ENCODE peak calls at places on chromosomes 2 and 18, in seven cellular contexts. One of them, this sample, is unnamed.

GRCh38 chr2:44273596-44273995 is 1.7 kb upstream of the SLC3A1 start:
- DNase-seq in nephron progenitor cell: no peak
- DNase-seq in A172: no peak
- DNase-seq in kidney tubule cell: no peak
- DNase-seq in stimulated activated CD8-positive, alpha-beta memory T cell treated with anti-CD3 and anti-CD28 coated beads, Interleukin-15, amount 100 ng/mL, for 4 hours: no peak
- DNase-seq in NCI-H345: no peak
- DNase-seq in activated CD8-positive, alpha-beta memory T cell treated with anti-CD3 and anti-CD28 coated beads, Interleukin-2, amount 50 U/mL, for 4 hours: no peak
- DNase-seq in this sample: no peak

GRCh38 chr2:60533114-60534033 is 20.1 kb downstream of the BCL11A start:
- DNase-seq in nephron progenitor cell: no peak
- DNase-seq in A172: no peak
- DNase-seq in kidney tubule cell: peak
- DNase-seq in stimulated activated CD8-positive, alpha-beta memory T cell treated with anti-CD3 and anti-CD28 coated beads, Interleukin-15, amount 100 ng/mL, for 4 hours: no peak
- DNase-seq in NCI-H345: no peak
- DNase-seq in activated CD8-positive, alpha-beta memory T cell treated with anti-CD3 and anti-CD28 coated beads, Interleukin-2, amount 50 U/mL, for 4 hours: no peak
- DNase-seq in this sample: peak

GRCh38 chr2:39547811-39548719 is 111.0 kb upstream of the MAP4K3 start:
- DNase-seq in nephron progenitor cell: no peak
- DNase-seq in A172: peak
- DNase-seq in kidney tubule cell: peak
- DNase-seq in stimulated activated CD8-positive, alpha-beta memory T cell treated with anti-CD3 and anti-CD28 coated beads, Interleukin-15, amount 100 ng/mL, for 4 hours: no peak
- DNase-seq in NCI-H345: no peak
- DNase-seq in activated CD8-positive, alpha-beta memory T cell treated with anti-CD3 and anti-CD28 coated beads, Interleukin-2, amount 50 U/mL, for 4 hours: no peak
- DNase-seq in this sample: peak

GRCh38 chr18:11849845-11850747 is 1.1 kb upstream of the CHMP1B start:
- DNase-seq in nephron progenitor cell: peak
- DNase-seq in A172: peak
- DNase-seq in kidney tubule cell: peak
- DNase-seq in stimulated activated CD8-positive, alpha-beta memory T cell treated with anti-CD3 and anti-CD28 coated beads, Interleukin-15, amount 100 ng/mL, for 4 hours: peak
- DNase-seq in NCI-H345: peak
- DNase-seq in activated CD8-positive, alpha-beta memory T cell treated with anti-CD3 and anti-CD28 coated beads, Interleukin-2, amount 50 U/mL, for 4 hours: peak
- DNase-seq in this sample: peak

GRCh38 chr2:9118383-9118960 is 88.1 kb upstream of the ASAP2 start:
- DNase-seq in nephron progenitor cell: no peak
- DNase-seq in A172: no peak
- DNase-seq in kidney tubule cell: no peak
- DNase-seq in stimulated activated CD8-positive, alpha-beta memory T cell treated with anti-CD3 and anti-CD28 coated beads, Interleukin-15, amount 100 ng/mL, for 4 hours: no peak
- DNase-seq in NCI-H345: no peak
- DNase-seq in activated CD8-positive, alpha-beta memory T cell treated with anti-CD3 and anti-CD28 coated beads, Interleukin-2, amount 50 U/mL, for 4 hours: no peak
- DNase-seq in this sample: no peak

GRCh38 chr2:144378551-144378950 is 141.4 kb downstream of the ZEB2 start:
- DNase-seq in nephron progenitor cell: no peak
- DNase-seq in A172: no peak
- DNase-seq in kidney tubule cell: no peak
- DNase-seq in stimulated activated CD8-positive, alpha-beta memory T cell treated with anti-CD3 and anti-CD28 coated beads, Interleukin-15, amount 100 ng/mL, for 4 hours: no peak
- DNase-seq in NCI-H345: no peak
- DNase-seq in activated CD8-positive, alpha-beta memory T cell treated with anti-CD3 and anti-CD28 coated beads, Interleukin-2, amount 50 U/mL, for 4 hours: no peak
- DNase-seq in this sample: no peak

GRCh38 chr2:86064006-86064405 is 41.7 kb downstream of the POLR1A start:
- DNase-seq in nephron progenitor cell: no peak
- DNase-seq in A172: peak
- DNase-seq in kidney tubule cell: peak
- DNase-seq in stimulated activated CD8-positive, alpha-beta memory T cell treated with anti-CD3 and anti-CD28 coated beads, Interleukin-15, amount 100 ng/mL, for 4 hours: no peak
- DNase-seq in NCI-H345: no peak
- DNase-seq in activated CD8-positive, alpha-beta memory T cell treated with anti-CD3 and anti-CD28 coated beads, Interleukin-2, amount 50 U/mL, for 4 hours: no peak
- DNase-seq in this sample: no peak

GRCh38 chr2:178193496-178193822 is 853 bp upstream of the OSBPL6 start:
- DNase-seq in nephron progenitor cell: no peak
- DNase-seq in A172: no peak
- DNase-seq in kidney tubule cell: no peak
- DNase-seq in stimulated activated CD8-positive, alpha-beta memory T cell treated with anti-CD3 and anti-CD28 coated beads, Interleukin-15, amount 100 ng/mL, for 4 hours: no peak
- DNase-seq in NCI-H345: peak
- DNase-seq in activated CD8-positive, alpha-beta memory T cell treated with anti-CD3 and anti-CD28 coated beads, Interleukin-2, amount 50 U/mL, for 4 hours: no peak
- DNase-seq in this sample: no peak

GRCh38 chr18:55435592-55435991 is 152.4 kb downstream of the TCF4 start:
- DNase-seq in nephron progenitor cell: no peak
- DNase-seq in A172: no peak
- DNase-seq in kidney tubule cell: no peak
- DNase-seq in stimulated activated CD8-positive, alpha-beta memory T cell treated with anti-CD3 and anti-CD28 coated beads, Interleukin-15, amount 100 ng/mL, for 4 hours: no peak
- DNase-seq in NCI-H345: no peak
- DNase-seq in activated CD8-positive, alpha-beta memory T cell treated with anti-CD3 and anti-CD28 coated beads, Interleukin-2, amount 50 U/mL, for 4 hours: no peak
- DNase-seq in this sample: no peak

GRCh38 chr2:12918841-12919445 is 202.2 kb downstream of the TRIB2 start:
- DNase-seq in nephron progenitor cell: no peak
- DNase-seq in A172: no peak
- DNase-seq in kidney tubule cell: no peak
- DNase-seq in stimulated activated CD8-positive, alpha-beta memory T cell treated with anti-CD3 and anti-CD28 coated beads, Interleukin-15, amount 100 ng/mL, for 4 hours: no peak
- DNase-seq in NCI-H345: no peak
- DNase-seq in activated CD8-positive, alpha-beta memory T cell treated with anti-CD3 and anti-CD28 coated beads, Interleukin-2, amount 50 U/mL, for 4 hours: no peak
- DNase-seq in this sample: peak

GRCh38 chr2:15278296-15278695 is 282.8 kb downstream of the NBAS start:
- DNase-seq in nephron progenitor cell: no peak
- DNase-seq in A172: no peak
- DNase-seq in kidney tubule cell: no peak
- DNase-seq in stimulated activated CD8-positive, alpha-beta memory T cell treated with anti-CD3 and anti-CD28 coated beads, Interleukin-15, amount 100 ng/mL, for 4 hours: no peak
- DNase-seq in NCI-H345: no peak
- DNase-seq in activated CD8-positive, alpha-beta memory T cell treated with anti-CD3 and anti-CD28 coated beads, Interleukin-2, amount 50 U/mL, for 4 hours: no peak
- DNase-seq in this sample: no peak

GRCh38 chr2:30994227-30995056 is 143.8 kb downstream of the GALNT14 start:
- DNase-seq in nephron progenitor cell: no peak
- DNase-seq in A172: no peak
- DNase-seq in kidney tubule cell: no peak
- DNase-seq in stimulated activated CD8-positive, alpha-beta memory T cell treated with anti-CD3 and anti-CD28 coated beads, Interleukin-15, amount 100 ng/mL, for 4 hours: no peak
- DNase-seq in NCI-H345: no peak
- DNase-seq in activated CD8-positive, alpha-beta memory T cell treated with anti-CD3 and anti-CD28 coated beads, Interleukin-2, amount 50 U/mL, for 4 hours: no peak
- DNase-seq in this sample: no peak

GRCh38 chr2:4214444-4215295 is 511.3 kb downstream of the DCDC2C start:
- DNase-seq in nephron progenitor cell: no peak
- DNase-seq in A172: no peak
- DNase-seq in kidney tubule cell: peak
- DNase-seq in stimulated activated CD8-positive, alpha-beta memory T cell treated with anti-CD3 and anti-CD28 coated beads, Interleukin-15, amount 100 ng/mL, for 4 hours: no peak
- DNase-seq in NCI-H345: peak
- DNase-seq in activated CD8-positive, alpha-beta memory T cell treated with anti-CD3 and anti-CD28 coated beads, Interleukin-2, amount 50 U/mL, for 4 hours: no peak
- DNase-seq in this sample: no peak

GRCh38 chr2:61710711-61711110 is 143.1 kb downstream of the FAM161A start:
- DNase-seq in nephron progenitor cell: no peak
- DNase-seq in A172: no peak
- DNase-seq in kidney tubule cell: no peak
- DNase-seq in stimulated activated CD8-positive, alpha-beta memory T cell treated with anti-CD3 and anti-CD28 coated beads, Interleukin-15, amount 100 ng/mL, for 4 hours: no peak
- DNase-seq in NCI-H345: no peak
- DNase-seq in activated CD8-positive, alpha-beta memory T cell treated with anti-CD3 and anti-CD28 coated beads, Interleukin-2, amount 50 U/mL, for 4 hours: no peak
- DNase-seq in this sample: no peak

GRCh38 chr2:172996387-172996961 is 79.2 kb upstream of the MAP3K20 start:
- DNase-seq in nephron progenitor cell: no peak
- DNase-seq in A172: no peak
- DNase-seq in kidney tubule cell: peak
- DNase-seq in stimulated activated CD8-positive, alpha-beta memory T cell treated with anti-CD3 and anti-CD28 coated beads, Interleukin-15, amount 100 ng/mL, for 4 hours: no peak
- DNase-seq in NCI-H345: no peak
- DNase-seq in activated CD8-positive, alpha-beta memory T cell treated with anti-CD3 and anti-CD28 coated beads, Interleukin-2, amount 50 U/mL, for 4 hours: no peak
- DNase-seq in this sample: no peak

GRCh38 chr2:229375241-229375640 is 104.2 kb upstream of the PID1 start:
- DNase-seq in nephron progenitor cell: no peak
- DNase-seq in A172: no peak
- DNase-seq in kidney tubule cell: no peak
- DNase-seq in stimulated activated CD8-positive, alpha-beta memory T cell treated with anti-CD3 and anti-CD28 coated beads, Interleukin-15, amount 100 ng/mL, for 4 hours: no peak
- DNase-seq in NCI-H345: no peak
- DNase-seq in activated CD8-positive, alpha-beta memory T cell treated with anti-CD3 and anti-CD28 coated beads, Interleukin-2, amount 50 U/mL, for 4 hours: no peak
- DNase-seq in this sample: peak

GRCh38 chr18:313931-314330 is 46.1 kb upstream of the THOC1 start:
- DNase-seq in nephron progenitor cell: no peak
- DNase-seq in A172: no peak
- DNase-seq in kidney tubule cell: no peak
- DNase-seq in stimulated activated CD8-positive, alpha-beta memory T cell treated with anti-CD3 and anti-CD28 coated beads, Interleukin-15, amount 100 ng/mL, for 4 hours: no peak
- DNase-seq in NCI-H345: no peak
- DNase-seq in activated CD8-positive, alpha-beta memory T cell treated with anti-CD3 and anti-CD28 coated beads, Interleukin-2, amount 50 U/mL, for 4 hours: no peak
- DNase-seq in this sample: no peak

GRCh38 chr2:114293355-114293754 is 149.1 kb upstream of the DPP10 start:
- DNase-seq in nephron progenitor cell: no peak
- DNase-seq in A172: no peak
- DNase-seq in kidney tubule cell: no peak
- DNase-seq in stimulated activated CD8-positive, alpha-beta memory T cell treated with anti-CD3 and anti-CD28 coated beads, Interleukin-15, amount 100 ng/mL, for 4 hours: no peak
- DNase-seq in NCI-H345: no peak
- DNase-seq in activated CD8-positive, alpha-beta memory T cell treated with anti-CD3 and anti-CD28 coated beads, Interleukin-2, amount 50 U/mL, for 4 hours: no peak
- DNase-seq in this sample: no peak

GRCh38 chr2:219911541-219911940 is 284.1 kb downstream of the SLC4A3 start:
- DNase-seq in nephron progenitor cell: no peak
- DNase-seq in A172: no peak
- DNase-seq in kidney tubule cell: no peak
- DNase-seq in stimulated activated CD8-positive, alpha-beta memory T cell treated with anti-CD3 and anti-CD28 coated beads, Interleukin-15, amount 100 ng/mL, for 4 hours: no peak
- DNase-seq in NCI-H345: no peak
- DNase-seq in activated CD8-positive, alpha-beta memory T cell treated with anti-CD3 and anti-CD28 coated beads, Interleukin-2, amount 50 U/mL, for 4 hours: no peak
- DNase-seq in this sample: no peak

GRCh38 chr2:211454684-211455083 is 898.3 kb downstream of the CPS1 start:
- DNase-seq in nephron progenitor cell: peak
- DNase-seq in A172: no peak
- DNase-seq in kidney tubule cell: no peak
- DNase-seq in stimulated activated CD8-positive, alpha-beta memory T cell treated with anti-CD3 and anti-CD28 coated beads, Interleukin-15, amount 100 ng/mL, for 4 hours: no peak
- DNase-seq in NCI-H345: no peak
- DNase-seq in activated CD8-positive, alpha-beta memory T cell treated with anti-CD3 and anti-CD28 coated beads, Interleukin-2, amount 50 U/mL, for 4 hours: no peak
- DNase-seq in this sample: no peak

GRCh38 chr18:34039194-34039593 is 185.5 kb downstream of the NOL4 start:
- DNase-seq in nephron progenitor cell: no peak
- DNase-seq in A172: peak
- DNase-seq in kidney tubule cell: peak
- DNase-seq in stimulated activated CD8-positive, alpha-beta memory T cell treated with anti-CD3 and anti-CD28 coated beads, Interleukin-15, amount 100 ng/mL, for 4 hours: no peak
- DNase-seq in NCI-H345: no peak
- DNase-seq in activated CD8-positive, alpha-beta memory T cell treated with anti-CD3 and anti-CD28 coated beads, Interleukin-2, amount 50 U/mL, for 4 hours: no peak
- DNase-seq in this sample: no peak

GRCh38 chr2:62964050-62964449 is 86.6 kb upstream of the OTX1 start:
- DNase-seq in nephron progenitor cell: no peak
- DNase-seq in A172: no peak
- DNase-seq in kidney tubule cell: no peak
- DNase-seq in stimulated activated CD8-positive, alpha-beta memory T cell treated with anti-CD3 and anti-CD28 coated beads, Interleukin-15, amount 100 ng/mL, for 4 hours: no peak
- DNase-seq in NCI-H345: no peak
- DNase-seq in activated CD8-positive, alpha-beta memory T cell treated with anti-CD3 and anti-CD28 coated beads, Interleukin-2, amount 50 U/mL, for 4 hours: no peak
- DNase-seq in this sample: no peak

This sample was measured in SJCRH30.